ENCODE peak calls at places on chromosomes 13 and 19, in ten cellular contexts. J is GM23248, A is SK-N-SH, I is mesendoderm, M is mammary epithelial cell, C is endodermal cell, U is neuronal stem cell, Y is GM12878, F is fibroblast of lung, L is HepG2. R is an unnamed sample. For H3K36me3, the result is how much of the 10 kb centered on the place peaks cover.

GRCh38 chr19:28706693-28707092 is 506.3 kb downstream of the UQCRFS1 start:
- DNase-seq in A (no peak), J (no peak), Y (no peak), C (no peak), I (no peak), U (no peak), M (no peak), L (no peak), F (no peak), R (no peak)

GRCh38 chr19:35783469-35784400 is 8.4 kb downstream of the ARHGAP33 start:
- DNase-seq in Y (no peak), U (no peak), A (no peak), I (peak), F (no peak), L (no peak), J (no peak), M (no peak), C (peak), R (no peak)

GRCh38 chr19:49387936-49388372 is at the start of gene KASH5:
- DNase-seq in F (peak), U (no peak), J (no peak), Y (no peak), A (peak), I (no peak), M (no peak), C (no peak), L (no peak), R (peak)

GRCh38 chr13:110400786-110401533 is 93.9 kb downstream of the COL4A2 start:
- DNase-seq in A (no peak), Y (no peak), M (no peak), L (no peak), J (peak), I (no peak), C (no peak), U (no peak), F (peak), R (no peak)

GRCh38 chr13:36736119-36736726 is 62.4 kb downstream of the SERTM1 start:
- DNase-seq in Y (no peak), J (peak), M (peak), U (peak), F (peak), I (peak), C (peak), A (peak), L (peak), R (peak)

GRCh38 chr19:17243854-17244617 is 1.7 kb downstream of the NR2F6 start:
- DNase-seq in Y (no peak), C (peak), U (no peak), A (peak), I (peak), L (peak), M (peak), F (no peak), J (peak), R (peak)

GRCh38 chr13:67971291-67971690 is 741.2 kb upstream of the PCDH9 start:
- DNase-seq in A (no peak), F (peak), M (no peak), L (no peak), C (no peak), U (no peak), Y (no peak), J (no peak), I (no peak), R (no peak)

GRCh38 chr19:47019431-47020041 is at the start of gene NPAS1:
- DNase-seq in Y (no peak), M (no peak), F (no peak), U (no peak), J (peak), L (no peak), I (no peak), A (peak), C (peak), R (no peak)

GRCh38 chr19:33219261-33219812 is 6.3 kb downstream of the SLC7A10 start:
- DNase-seq in M (peak), F (peak), L (no peak), C (peak), J (no peak), I (peak), Y (no peak), U (no peak), A (no peak), R (no peak)

GRCh38 chr13:76505437-76505836 is 380.8 kb downstream of the KCTD12 start:
- DNase-seq in I (no peak), M (no peak), J (no peak), C (no peak), Y (no peak), L (no peak), A (no peak), F (no peak), U (no peak), R (no peak)

GRCh38 chr13:39023316-39023715 is 14.6 kb downstream of the PROSER1 start:
- DNase-seq in Y (no peak), J (peak), U (no peak), L (no peak), C (no peak), I (peak), F (no peak), M (no peak), A (no peak), R (no peak)

GRCh38 chr13:112708560-112709240 is 18.9 kb downstream of the ATP11A start:
- DNase-seq in F (no peak), J (no peak), I (no peak), A (no peak), C (no peak), Y (no peak), M (no peak), L (no peak), U (no peak), R (no peak)

GRCh38 chr19:43984687-43985000 is 656 bp downstream of the ZNF155 start:
- DNase-seq in A (peak), M (no peak), F (no peak), L (no peak), I (no peak), Y (no peak), U (no peak), J (peak), C (peak), R (peak)

GRCh38 chr19:41299755-41300089 is 10.2 kb upstream of the CCDC97 start:
- DNase-seq in A (no peak), F (peak), J (peak), I (no peak), M (no peak), C (no peak), L (no peak), U (no peak), Y (no peak), R (no peak)

GRCh38 chr13:88154001-88154400 is 482.8 kb downstream of the SLITRK5 start:
- DNase-seq in M (no peak), L (no peak), U (no peak), J (no peak), F (no peak), C (no peak), Y (no peak), A (no peak), I (no peak), R (no peak)

GRCh38 chr19:44824758-44825157 is 15.9 kb downstream of the BCAM start:
- DNase-seq in C (no peak), F (no peak), J (no peak), U (no peak), A (no peak), L (no peak), I (no peak), M (no peak), Y (no peak), R (no peak)

GRCh38 chr19:53879145-53880037 is 2.6 kb upstream of the PRKCG start:
- DNase-seq in F (peak), U (peak), C (peak), M (peak), I (peak), L (peak), A (peak), J (peak), Y (no peak), R (peak)

GRCh38 chr13:63081400-63082014 is 1665.9 kb upstream of the PCDH20 start:
- DNase-seq in L (no peak), J (no peak), I (no peak), F (no peak), U (no peak), Y (no peak), C (no peak), A (no peak), M (no peak), R (no peak)

GRCh38 chr13:99501952-99502310 is 659 bp downstream of the TM9SF2 start:
- DNase-seq in L (no peak), M (peak), C (no peak), Y (no peak), U (no peak), I (peak), J (peak), A (no peak), F (peak), R (peak)

GRCh38 chr19:17526922-17527321 is 15.5 kb downstream of the PGLS start:
- DNase-seq in J (no peak), C (no peak), A (no peak), U (no peak), F (no peak), M (no peak), Y (peak), L (no peak), I (no peak), R (no peak)

GRCh38 chr19:55454787-55455243 is 6.6 kb downstream of the ISOC2 start:
- DNase-seq in M (peak), L (peak), J (peak), I (peak), A (peak), Y (no peak), F (no peak), U (no peak), C (peak), R (no peak)

GRCh38 chr19:16677060-16677459 is 16.1 kb downstream of the TMEM38A start:
- DNase-seq in U (no peak), Y (no peak), A (no peak), C (no peak), J (no peak), I (no peak), M (no peak), L (no peak), F (no peak), R (no peak)

GRCh38 chr19:10936661-10937084 is 8.1 kb downstream of the TIMM29 start:
- DNase-seq in U (peak), C (peak), J (peak), L (peak), F (peak), I (peak), A (peak), Y (peak), M (peak), R (peak)

GRCh38 chr13:113959198-113959597 is 14.7 kb downstream of the C13orf46 start:
- DNase-seq in A (no peak), L (no peak), C (no peak), J (peak), Y (no peak), M (peak), U (no peak), F (no peak), I (no peak), R (no peak)

GRCh38 chr19:4802711-4803110 is 11.2 kb downstream of the FEM1A start:
- DNase-seq in L (no peak), Y (no peak), A (no peak), F (no peak), U (no peak), J (no peak), M (no peak), C (no peak), I (no peak), R (no peak)

DNA sequence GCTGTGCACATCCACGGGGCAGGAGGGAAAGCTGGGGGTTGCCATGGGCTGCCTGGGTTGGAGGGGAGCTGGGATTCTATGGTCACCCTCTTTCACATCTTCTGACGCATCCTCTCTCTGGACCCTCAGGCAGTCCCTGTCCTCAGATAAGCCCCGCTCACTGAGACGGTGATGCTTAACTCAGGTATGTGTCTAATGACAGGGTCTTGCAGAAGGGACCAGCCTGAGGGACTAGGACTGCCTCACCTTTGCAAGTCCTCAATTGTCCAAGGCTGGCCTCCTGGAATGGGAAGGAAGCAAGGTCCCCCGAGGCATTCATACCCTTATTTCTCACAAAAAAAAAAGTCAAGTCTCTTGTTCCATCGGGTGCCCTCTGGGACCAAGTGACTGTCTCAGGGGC is 37.7 kb upstream of the CCNE1 start:
- DNase-seq in A (no peak), Y (no peak), U (no peak), J (no peak), I (no peak), L (no peak), M (no peak), C (no peak), F (no peak), R (no peak)
- H3K9ac ChIP-seq in A (no peak), Y (no peak), U (no peak), J (no peak), I (no peak), L (no peak), M (no peak), C (no peak), F (no peak), R (no peak)

GRCh38 chr19:7558667-7559066 is 23.1 kb downstream of the PNPLA6 start:
- DNase-seq in J (no peak), M (no peak), Y (no peak), L (no peak), C (no peak), U (no peak), F (no peak), I (no peak), A (no peak), R (no peak)
- H3K36me3 ChIP-seq in J (under half), M (under half), Y (under half), L (under half), C (under half), U (under half), F (under half), I (under half), A (under half), R (under half)

GRCh38 chr19:2638417-2638940 is 64.0 kb downstream of the GNG7 start:
- DNase-seq in J (no peak), F (no peak), Y (no peak), U (no peak), I (no peak), M (no peak), A (no peak), L (no peak), C (no peak), R (no peak)

GRCh38 chr19:2634960-2635359 is 67.5 kb downstream of the GNG7 start:
- DNase-seq in U (no peak), L (no peak), F (no peak), J (no peak), A (no peak), I (no peak), Y (no peak), M (no peak), C (no peak), R (no peak)

GRCh38 chr19:2636142-2636896 is 66.2 kb downstream of the GNG7 start:
- DNase-seq in L (no peak), A (no peak), J (no peak), U (no peak), F (no peak), C (no peak), I (no peak), M (no peak), Y (no peak), R (no peak)

GRCh38 chr19:2634228-2634951 is 68.1 kb downstream of the GNG7 start:
- DNase-seq in Y (no peak), L (no peak), I (no peak), J (no peak), C (no peak), A (no peak), F (no peak), U (no peak), M (no peak), R (no peak)

DNA sequence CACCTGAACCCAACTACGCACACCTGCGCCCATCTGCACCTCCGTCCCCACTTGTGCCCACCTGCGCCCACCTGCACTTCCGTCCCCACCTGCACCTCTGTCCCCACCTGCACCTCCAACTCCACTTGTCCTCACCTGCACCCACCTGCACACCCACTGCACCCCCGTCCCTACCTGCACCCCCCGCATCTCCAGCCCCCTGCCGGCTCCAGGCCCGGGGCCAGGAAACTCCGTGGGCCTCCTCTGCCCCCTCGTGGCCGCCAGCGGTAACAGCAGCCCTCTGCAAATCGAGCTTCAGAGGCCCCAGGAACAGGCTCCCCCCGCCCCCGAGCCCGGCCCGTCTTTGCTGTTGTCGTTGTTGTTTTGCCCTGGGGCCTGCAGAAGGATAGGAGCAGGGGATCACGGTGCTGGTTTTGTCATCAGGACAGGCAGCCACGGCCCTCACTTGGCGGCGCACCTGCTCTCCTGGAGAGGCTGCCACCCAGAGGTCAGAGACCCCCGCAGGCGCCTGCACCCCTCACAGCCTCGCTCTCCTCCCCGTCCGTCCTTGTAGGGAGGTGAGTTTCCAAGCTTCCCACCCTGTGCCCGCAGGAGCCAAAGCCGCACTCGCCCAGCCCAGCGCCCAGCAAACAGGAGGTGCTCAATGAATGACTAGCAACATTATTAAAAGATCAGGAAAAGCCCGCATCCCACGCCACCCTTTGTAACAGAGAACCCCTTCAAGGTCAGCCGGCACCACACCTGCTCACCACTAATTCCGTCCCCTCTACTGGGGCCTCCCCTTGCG is 65.4 kb downstream of the GNG7 start:
- DNase-seq in F (peak), J (peak), Y (no peak), M (no peak), U (peak), C (peak), I (peak), L (peak), A (peak), R (peak)
- H3K9ac ChIP-seq in F (no peak), J (no peak), Y (no peak), M (no peak), U (peak), C (no peak), I (peak), L (no peak), A (no peak), R (no peak)

GRCh38 chr19:7468840-7469239 is 20.0 kb downstream of the PEX11G start:
- DNase-seq in I (no peak), A (no peak), J (no peak), U (no peak), C (no peak), F (no peak), L (no peak), M (no peak), Y (no peak), R (no peak)

GRCh38 chr19:7470540-7471305 is 18.1 kb downstream of the PEX11G start:
- DNase-seq in C (no peak), J (no peak), Y (no peak), F (no peak), A (no peak), I (no peak), M (no peak), L (no peak), U (no peak), R (no peak)

GRCh38 chr19:7469654-7470285 is 19.1 kb downstream of the PEX11G start:
- DNase-seq in F (no peak), A (no peak), C (no peak), J (no peak), Y (no peak), U (no peak), L (no peak), I (no peak), M (no peak), R (no peak)

GRCh38 chr19:7475665-7476064 is 13.2 kb downstream of the PEX11G start:
- DNase-seq in I (no peak), M (no peak), Y (no peak), U (no peak), J (no peak), A (peak), L (no peak), C (no peak), F (no peak), R (no peak)

GRCh38 chr19:7471696-7472620 is 16.9 kb downstream of the PEX11G start:
- DNase-seq in L (no peak), J (no peak), I (no peak), C (no peak), A (no peak), F (no peak), U (no peak), M (no peak), Y (no peak), R (no peak)
- H3K36me3 ChIP-seq in L (under half), J (under half), I (under half), C (under half), A (under half), F (under half), U (under half), M (under half), Y (under half), R (under half)

DNA sequence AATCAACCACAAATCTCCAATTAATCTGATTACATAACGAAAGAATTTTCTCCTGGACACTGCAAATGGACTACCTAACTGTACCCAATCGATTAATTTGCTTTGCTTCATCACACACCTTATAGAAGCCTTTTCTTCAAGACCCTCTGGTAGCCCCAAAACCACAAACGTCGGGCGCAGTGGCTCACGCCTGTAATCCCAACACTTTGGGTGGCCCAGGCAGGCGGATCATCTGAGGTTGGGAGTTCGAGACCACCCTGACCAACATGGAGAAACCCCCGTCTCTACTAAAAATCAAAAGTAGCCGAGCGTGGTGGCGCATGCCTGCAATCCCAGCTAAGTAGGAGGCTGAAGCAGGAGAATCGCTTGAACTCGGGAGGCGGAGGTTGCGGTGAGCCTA is 42.9 kb upstream of the ZNF429 start:
- DNase-seq in I (no peak), U (no peak), F (no peak), L (no peak), C (no peak), J (no peak), Y (no peak), A (no peak), M (no peak), R (no peak)
- H3K9ac ChIP-seq in I (no peak), U (no peak), F (no peak), L (no peak), C (no peak), J (no peak), Y (no peak), A (no peak), M (no peak), R (no peak)

DNA sequence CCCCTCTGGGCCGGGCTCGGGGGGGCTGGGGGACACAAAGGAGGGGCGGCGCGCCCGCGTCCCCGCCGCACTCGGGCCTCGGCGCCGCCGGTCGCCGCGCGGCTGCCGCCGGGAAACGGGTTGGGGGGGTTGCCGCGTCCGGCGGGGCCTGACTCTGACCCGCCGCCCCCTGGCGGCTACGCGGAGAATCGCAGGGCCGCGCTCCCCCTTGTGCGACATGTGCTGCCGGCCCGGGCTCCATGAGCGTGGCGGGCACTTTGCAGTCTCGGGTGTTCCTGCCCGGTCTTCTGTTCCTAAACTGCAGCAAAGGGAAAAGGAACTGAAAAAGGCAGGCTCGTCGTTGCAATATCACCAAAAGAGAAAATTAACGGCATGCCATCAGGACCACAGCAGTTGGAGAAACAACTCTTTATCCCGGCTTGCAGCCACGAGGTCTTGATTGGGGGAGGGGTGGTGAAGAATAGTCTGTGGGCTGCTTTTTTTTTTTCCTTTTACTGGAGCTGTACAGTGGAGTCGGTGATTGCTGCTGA is 1.5 kb downstream of the MIR17HG start:
- DNase-seq in C (peak), M (peak), J (peak), L (peak), F (peak), I (peak), U (peak), Y (peak), A (peak), R (peak)
- H3K36me3 ChIP-seq in C (under half), M (under half), J (under half), L (under half), F (under half), I (under half), U (under half), Y (under half), A (under half), R (under half)